ENCODE peak calls at places on chromosomes 3 and 15, in ten cellular contexts. L is body of pancreas, J is spleen, F is adrenal gland, A is tibial nerve, Y is ovary, W is GM12891, P is testis, D is erythroblast, I is heart left ventricle. C is an unnamed sample.

GRCh38 chr3:117589454-117589853 is 879.9 kb downstream of the TUSC7 start:
- DNase-seq in F (no peak), I (no peak), Y (no peak), W (no peak), D (no peak), P (no peak), J (no peak), L (no peak), A (no peak), C (no peak)

GRCh38 chr15:36866896-36867295 is 233.5 kb downstream of the MEIS2 start:
- DNase-seq in L (no peak), Y (no peak), P (no peak), I (no peak), A (no peak), J (no peak), D (no peak), F (no peak), W (no peak), C (no peak)

GRCh38 chr15:74240002-74240568 is 4.0 kb downstream of the CCDC33 start:
- DNase-seq in P (peak; percentile 86), I (peak; percentile 95), D (no peak), J (peak; percentile 89), Y (peak; percentile 57), F (peak; percentile 89), L (peak; percentile 94), W (no peak), A (peak; percentile 19), C (peak; percentile 84)

GRCh38 chr3:72041531-72041930 is 256.6 kb upstream of the PROK2 start:
- DNase-seq in P (peak; percentile 68), F (no peak), W (no peak), A (no peak), D (no peak), J (no peak), I (no peak), L (no peak), Y (peak; percentile 21), C (no peak)

GRCh38 chr3:133479895-133480669 is 80.2 kb downstream of the BFSP2 start:
- DNase-seq in A (no peak), P (no peak), J (no peak), Y (no peak), I (no peak), D (no peak), W (no peak), F (no peak), L (peak; percentile 53), C (no peak)

GRCh38 chr3:182810574-182811268 is 17.4 kb downstream of the ATP11B start:
- DNase-seq in F (no peak), Y (no peak), P (no peak), A (no peak), L (no peak), J (no peak), D (peak; percentile 48), I (no peak), W (no peak), C (no peak)

GRCh38 chr15:75791337-75791713 is 51.9 kb upstream of the UBE2Q2 start:
- DNase-seq in A (no peak), W (no peak), I (no peak), L (no peak), J (peak; percentile 56), P (no peak), Y (no peak), F (no peak), D (no peak), C (no peak)

GRCh38 chr3:78728406-78729145 is 1039.2 kb downstream of the ROBO1 start:
- DNase-seq in Y (peak; percentile 67), F (peak; percentile 63), W (no peak), I (peak; percentile 43), P (peak; percentile 84), D (no peak), L (peak; percentile 36), A (peak; percentile 34), J (no peak), C (no peak)

GRCh38 chr3:88957751-88958452 is 149.5 kb upstream of the EPHA3 start:
- DNase-seq in P (no peak), L (no peak), Y (no peak), D (no peak), J (no peak), F (no peak), I (no peak), A (no peak), W (no peak), C (peak; percentile 3)

DNA sequence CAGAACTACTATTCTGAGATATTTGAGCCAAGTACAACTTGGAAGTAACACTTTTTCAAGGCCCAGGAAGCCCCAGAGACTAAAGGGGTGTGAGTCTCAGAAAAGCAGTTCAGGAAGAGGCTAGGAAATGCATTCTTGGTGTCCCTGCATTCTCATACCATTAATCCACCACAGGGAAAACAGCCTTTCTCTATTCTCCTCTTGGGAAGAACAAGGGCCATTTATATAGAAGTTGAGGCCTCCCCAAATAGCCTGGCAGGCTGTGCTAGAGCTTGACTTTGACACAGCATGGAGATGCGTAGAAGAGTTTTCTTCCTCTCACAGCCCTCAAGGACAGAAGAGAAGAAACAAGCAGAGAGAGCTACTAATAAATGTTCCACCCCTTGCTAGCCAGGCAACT is 5.5 kb upstream of the NR2C2 start:
- DNase-seq in L (no peak), F (no peak), P (no peak), J (no peak), A (no peak), Y (no peak), I (no peak), D (no peak), W (no peak), C (no peak)
- TF ChIP-seq POLR2A in L (no peak), F (no peak), P (no peak), J (no peak), A (no peak), Y (no peak), I (no peak), D (no peak), W (no peak), C (no peak)

GRCh38 chr15:59372352-59373211 is at the start of gene MYO1E:
- DNase-seq in P (peak; percentile 97), A (peak; percentile 75), J (peak; percentile 86), F (peak; percentile 88), Y (peak; percentile 86), D (no peak), I (peak; percentile 92), W (peak; percentile 43), L (peak; percentile 96), C (peak; percentile 88)
- TF ChIP-seq POLR2A in P (peak; percentile 52), A (peak; percentile 72), J (no peak), F (peak; percentile 82), Y (peak; percentile 89), D (no peak), I (peak; percentile 87), W (peak; percentile 90), L (peak; percentile 98), C (peak; percentile 89)

DNA sequence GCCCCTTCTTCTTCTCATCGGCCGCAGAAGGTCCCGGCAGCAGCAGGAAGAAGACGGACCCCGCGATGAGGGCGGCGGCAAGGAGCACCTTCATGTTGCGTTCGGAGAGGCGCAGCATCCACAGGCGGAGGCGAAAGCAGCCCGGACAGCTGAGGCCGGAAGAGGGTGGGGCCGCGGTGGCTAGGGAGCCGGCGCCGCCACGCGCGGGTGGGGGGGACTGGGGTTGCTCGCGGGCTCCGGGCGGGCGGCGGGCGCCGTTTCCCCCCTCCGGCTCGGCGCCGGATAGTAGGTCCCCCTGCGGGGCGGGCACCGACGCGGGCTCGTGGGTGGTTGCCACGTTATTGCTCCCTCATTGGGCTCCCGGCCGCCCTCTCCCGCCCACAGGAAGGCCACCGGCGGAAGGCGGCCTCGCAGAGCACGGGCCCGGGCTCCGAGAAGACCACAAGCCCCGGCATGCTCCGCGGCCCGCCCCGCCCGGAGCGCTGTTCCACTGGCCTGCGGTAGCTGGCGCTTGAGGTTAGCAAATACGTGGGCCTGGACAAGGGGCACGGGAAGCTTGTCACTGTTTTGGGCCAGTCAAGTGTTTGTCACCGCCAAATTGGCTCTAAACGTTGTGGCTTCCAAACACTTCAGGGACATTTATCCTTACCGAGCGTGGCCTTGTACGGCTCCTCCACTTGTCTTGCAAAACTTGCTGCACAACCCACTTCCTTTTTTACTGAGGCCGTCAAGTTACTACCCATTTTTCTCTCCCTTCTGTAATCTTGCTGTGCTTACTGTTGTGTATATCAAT is at the start of gene PPIB:
- DNase-seq in L (peak; percentile 98), D (peak; percentile 99), W (peak; percentile 95), P (peak; percentile 97), A (peak; percentile 93), F (peak; percentile 97), J (peak; percentile 100), I (peak; percentile 99), Y (peak; percentile 97), C (peak; percentile 89)
- TF ChIP-seq POLR2A in L (peak; percentile 92), D (peak; percentile 80), W (peak; percentile 92), P (no peak), A (peak; percentile 78), F (peak; percentile 70), J (no peak), I (peak; percentile 41), Y (peak; percentile 77), C (peak; percentile 96)

GRCh38 chr3:111862415-111862814 is 3.4 kb downstream of the PHLDB2 start:
- DNase-seq in F (no peak), A (no peak), I (no peak), L (no peak), D (no peak), P (no peak), J (no peak), Y (no peak), W (no peak), C (no peak)

GRCh38 chr3:111858641-111859040 is 424 bp upstream of the PHLDB2 start:
- DNase-seq in D (no peak), L (no peak), Y (no peak), J (no peak), I (no peak), F (no peak), W (no peak), P (no peak), A (no peak), C (no peak)

GRCh38 chr3:111861396-111861795 is 2.3 kb downstream of the PHLDB2 start:
- DNase-seq in P (no peak), Y (no peak), F (no peak), I (no peak), D (no peak), W (no peak), A (no peak), J (no peak), L (no peak), C (no peak)

GRCh38 chr3:111859061-111859973 is at the start of gene PHLDB2:
- DNase-seq in L (peak; percentile 56), W (peak; percentile 41), F (peak; percentile 66), I (peak; percentile 88), P (peak; percentile 78), A (peak; percentile 53), Y (peak; percentile 79), J (peak; percentile 91), D (peak; percentile 3), C (peak; percentile 51)

DNA sequence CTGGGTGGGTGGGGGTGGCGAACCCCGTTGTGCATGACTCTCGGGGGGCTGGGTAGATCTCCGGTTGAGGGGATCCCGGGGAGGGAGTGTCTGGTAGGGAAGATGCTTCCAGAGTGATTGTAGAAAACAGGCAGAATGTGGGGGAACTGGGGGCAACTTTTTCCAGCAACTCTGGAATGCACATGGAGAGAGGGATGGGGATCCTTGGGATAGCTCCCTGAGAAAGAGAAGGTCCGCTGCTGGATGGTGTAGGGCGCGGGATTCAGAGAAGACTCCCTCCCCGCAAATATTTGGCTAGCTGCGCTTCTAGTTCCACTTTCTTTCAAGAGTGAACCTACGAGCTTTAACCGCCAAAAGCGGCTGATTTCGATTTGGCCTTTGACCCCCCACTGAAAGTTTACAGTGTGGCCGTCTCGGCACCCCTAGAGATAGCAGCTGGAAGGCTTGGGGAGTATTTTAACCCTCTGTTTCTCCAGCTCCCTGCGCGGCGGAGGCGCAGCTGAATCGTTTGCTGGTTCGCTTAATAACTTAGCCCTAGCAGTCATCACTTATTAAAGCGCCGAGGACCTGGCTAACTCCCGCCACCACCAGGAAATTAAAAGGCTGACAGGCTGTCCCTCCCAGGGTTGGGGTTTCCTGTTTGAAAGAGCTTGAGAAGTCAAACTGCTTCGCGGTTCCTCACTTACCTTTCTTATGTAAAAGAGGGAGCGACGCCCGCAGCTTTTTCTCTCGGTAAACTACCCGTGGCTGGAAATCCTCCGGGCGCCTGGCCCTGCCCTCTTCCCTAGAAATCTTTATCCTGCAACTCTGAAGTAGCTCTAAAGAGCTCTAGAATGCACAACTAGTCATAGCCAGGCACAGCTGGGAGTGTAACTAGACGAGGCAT is 1.2 kb downstream of the PHLDB2 start:
- DNase-seq in F (peak; percentile 68), Y (peak; percentile 65), D (peak; percentile 32), P (peak; percentile 83), L (peak; percentile 84), W (peak; percentile 42), I (peak; percentile 78), A (peak; percentile 67), J (peak; percentile 87), C (peak; percentile 49)
- TF ChIP-seq POLR2A in F (peak; percentile 30), Y (peak; percentile 53), D (no peak), P (no peak), L (peak; percentile 67), W (no peak), I (no peak), A (no peak), J (no peak), C (peak; percentile 27)

C was measured in H54.